ENCODE peak calls at places on chromosome 21, in five cellular contexts. One of them, this sample, is unnamed.

GRCh38 chr21:36707763-36708511 is 9.0 kb downstream of the SIM2 start:
- DNase-seq in left colon: no peak
- DNase-seq in caudate nucleus: no peak
- DNase-seq in BE2C: no peak
- DNase-seq in A172: no peak
- DNase-seq in this sample: no peak

GRCh38 chr21:41874611-41875010 is 4.5 kb downstream of the PRDM15 start:
- DNase-seq in A172: no peak
- DNase-seq in BE2C: no peak
- DNase-seq in left colon: no peak
- DNase-seq in caudate nucleus: no peak
- DNase-seq in this sample: no peak

GRCh38 chr21:14012409-14012808 is 198.3 kb downstream of the LIPI start:
- DNase-seq in BE2C: no peak
- DNase-seq in A172: no peak
- DNase-seq in left colon: no peak
- DNase-seq in caudate nucleus: no peak
- DNase-seq in this sample: no peak

GRCh38 chr21:21002137-21002536 is 3.9 kb downstream of the NCAM2 start:
- DNase-seq in A172: no peak
- DNase-seq in left colon: no peak
- DNase-seq in BE2C: no peak
- DNase-seq in caudate nucleus: no peak
- DNase-seq in this sample: no peak

GRCh38 chr21:46477765-46478164 is 19.1 kb downstream of the DIP2A start:
- DNase-seq in BE2C: no peak
- DNase-seq in A172: no peak
- DNase-seq in left colon: no peak
- DNase-seq in caudate nucleus: no peak
- DNase-seq in this sample: no peak

GRCh38 chr21:28554660-28555475 is 437.8 kb downstream of the LTN1 start:
- DNase-seq in caudate nucleus: no peak
- DNase-seq in left colon: no peak
- DNase-seq in A172: peak
- DNase-seq in BE2C: no peak
- DNase-seq in this sample: no peak

GRCh38 chr21:46099476-46099875 is 1.6 kb downstream of the COL6A2 start:
- DNase-seq in left colon: peak
- DNase-seq in BE2C: no peak
- DNase-seq in caudate nucleus: no peak
- DNase-seq in A172: no peak
- DNase-seq in this sample: peak

GRCh38 chr21:45747802-45748445 is 104.4 kb downstream of the PCBP3 start:
- DNase-seq in caudate nucleus: peak
- DNase-seq in BE2C: peak
- DNase-seq in left colon: no peak
- DNase-seq in A172: peak
- DNase-seq in this sample: no peak

GRCh38 chr21:44074315-44074958 is 32.8 kb upstream of the PWP2 start:
- DNase-seq in left colon: no peak
- DNase-seq in A172: no peak
- DNase-seq in BE2C: no peak
- DNase-seq in caudate nucleus: peak
- DNase-seq in this sample: no peak

GRCh38 chr21:21806711-21807597 is 808.7 kb downstream of the NCAM2 start:
- DNase-seq in BE2C: peak
- DNase-seq in left colon: no peak
- DNase-seq in caudate nucleus: no peak
- DNase-seq in A172: no peak
- DNase-seq in this sample: no peak

GRCh38 chr21:42234464-42235241 is 15.7 kb downstream of the ABCG1 start:
- DNase-seq in A172: peak
- DNase-seq in caudate nucleus: peak
- DNase-seq in left colon: peak
- DNase-seq in BE2C: peak
- DNase-seq in this sample: peak